ENCODE peak calls at places on chromosomes 7 and 10, in nine cellular contexts. One of them, this sample, is unnamed. For H3K4me1, the result is how much of the 10 kb centered on the place peaks cover.

GRCh38 chr7:68313806-68314205 is 1284.5 kb upstream of the AUTS2 start:
- DNase-seq in mammary epithelial cell: no peak
- DNase-seq in OCI-LY7: no peak
- DNase-seq in upper lobe of left lung: no peak
- DNase-seq in CD4-positive, alpha-beta memory T cell: no peak
- DNase-seq in lower lobe of right lung: no peak
- DNase-seq in heart right ventricle: no peak
- DNase-seq in adrenal gland: no peak
- DNase-seq in thoracic aorta: no peak
- DNase-seq in this sample: no peak

GRCh38 chr10:125003146-125003900 is 61.4 kb downstream of the ZRANB1 start:
- DNase-seq in CD4-positive, alpha-beta memory T cell: no peak
- DNase-seq in upper lobe of left lung: peak
- DNase-seq in mammary epithelial cell: no peak
- DNase-seq in heart right ventricle: no peak
- DNase-seq in lower lobe of right lung: peak
- DNase-seq in OCI-LY7: no peak
- DNase-seq in thoracic aorta: no peak
- DNase-seq in adrenal gland: peak
- DNase-seq in this sample: no peak

GRCh38 chr7:118005021-118005420 is 131.8 kb upstream of the CTTNBP2 start:
- DNase-seq in lower lobe of right lung: no peak
- DNase-seq in mammary epithelial cell: no peak
- DNase-seq in heart right ventricle: no peak
- DNase-seq in upper lobe of left lung: no peak
- DNase-seq in CD4-positive, alpha-beta memory T cell: no peak
- DNase-seq in adrenal gland: no peak
- DNase-seq in OCI-LY7: no peak
- DNase-seq in thoracic aorta: no peak
- DNase-seq in this sample: no peak

GRCh38 chr7:44534501-44534900 is 6.6 kb downstream of the NPC1L1 start:
- DNase-seq in OCI-LY7: peak
- DNase-seq in thoracic aorta: no peak
- DNase-seq in heart right ventricle: no peak
- DNase-seq in CD4-positive, alpha-beta memory T cell: peak
- DNase-seq in lower lobe of right lung: no peak
- DNase-seq in upper lobe of left lung: peak
- DNase-seq in adrenal gland: no peak
- DNase-seq in mammary epithelial cell: peak
- DNase-seq in this sample: peak

GRCh38 chr7:1114088-1114487 is 26.2 kb downstream of the GPER1 start:
- DNase-seq in OCI-LY7: no peak
- DNase-seq in heart right ventricle: no peak
- DNase-seq in adrenal gland: no peak
- DNase-seq in thoracic aorta: no peak
- DNase-seq in mammary epithelial cell: no peak
- DNase-seq in CD4-positive, alpha-beta memory T cell: no peak
- DNase-seq in upper lobe of left lung: no peak
- DNase-seq in lower lobe of right lung: no peak
- DNase-seq in this sample: no peak

GRCh38 chr7:55056577-55057480 is 38.0 kb downstream of the EGFR start:
- DNase-seq in mammary epithelial cell: no peak
- DNase-seq in heart right ventricle: no peak
- DNase-seq in adrenal gland: peak
- DNase-seq in CD4-positive, alpha-beta memory T cell: no peak
- DNase-seq in OCI-LY7: no peak
- DNase-seq in upper lobe of left lung: no peak
- DNase-seq in thoracic aorta: no peak
- DNase-seq in lower lobe of right lung: no peak
- DNase-seq in this sample: no peak

GRCh38 chr7:133937786-133938185 is 189.4 kb upstream of the LRGUK start:
- DNase-seq in OCI-LY7: no peak
- DNase-seq in lower lobe of right lung: no peak
- DNase-seq in mammary epithelial cell: no peak
- DNase-seq in adrenal gland: no peak
- DNase-seq in upper lobe of left lung: no peak
- DNase-seq in CD4-positive, alpha-beta memory T cell: no peak
- DNase-seq in thoracic aorta: no peak
- DNase-seq in heart right ventricle: no peak
- DNase-seq in this sample: no peak

GRCh38 chr7:95897557-95898183 is 125.3 kb downstream of the DYNC1I1 start:
- DNase-seq in mammary epithelial cell: no peak
- DNase-seq in CD4-positive, alpha-beta memory T cell: no peak
- DNase-seq in OCI-LY7: peak
- DNase-seq in thoracic aorta: no peak
- DNase-seq in upper lobe of left lung: no peak
- DNase-seq in lower lobe of right lung: no peak
- DNase-seq in adrenal gland: no peak
- DNase-seq in heart right ventricle: no peak
- DNase-seq in this sample: no peak

GRCh38 chr10:95742529-95742884 is 13.5 kb upstream of the ENTPD1 start:
- DNase-seq in lower lobe of right lung: no peak
- DNase-seq in CD4-positive, alpha-beta memory T cell: no peak
- DNase-seq in upper lobe of left lung: no peak
- DNase-seq in OCI-LY7: no peak
- DNase-seq in heart right ventricle: no peak
- DNase-seq in mammary epithelial cell: no peak
- DNase-seq in adrenal gland: peak
- DNase-seq in thoracic aorta: no peak
- DNase-seq in this sample: peak

GRCh38 chr7:17408245-17408903 is 109.9 kb downstream of the AHR start:
- DNase-seq in mammary epithelial cell: peak
- DNase-seq in upper lobe of left lung: no peak
- DNase-seq in thoracic aorta: peak
- DNase-seq in adrenal gland: peak
- DNase-seq in OCI-LY7: no peak
- DNase-seq in CD4-positive, alpha-beta memory T cell: no peak
- DNase-seq in heart right ventricle: no peak
- DNase-seq in lower lobe of right lung: peak
- DNase-seq in this sample: peak

GRCh38 chr10:93471110-93471651 is 11.0 kb downstream of the MYOF start:
- DNase-seq in lower lobe of right lung: no peak
- DNase-seq in OCI-LY7: no peak
- DNase-seq in mammary epithelial cell: peak
- DNase-seq in upper lobe of left lung: no peak
- DNase-seq in heart right ventricle: no peak
- DNase-seq in adrenal gland: no peak
- DNase-seq in CD4-positive, alpha-beta memory T cell: no peak
- DNase-seq in thoracic aorta: no peak
- DNase-seq in this sample: no peak

GRCh38 chr10:84540022-84540616 is 211.7 kb downstream of the CCSER2 start:
- DNase-seq in adrenal gland: no peak
- DNase-seq in mammary epithelial cell: peak
- DNase-seq in heart right ventricle: no peak
- DNase-seq in OCI-LY7: no peak
- DNase-seq in thoracic aorta: no peak
- DNase-seq in lower lobe of right lung: no peak
- DNase-seq in upper lobe of left lung: no peak
- DNase-seq in CD4-positive, alpha-beta memory T cell: no peak
- DNase-seq in this sample: no peak

GRCh38 chr7:7425321-7425720 is 110.4 kb downstream of the COL28A1 start:
- DNase-seq in CD4-positive, alpha-beta memory T cell: no peak
- DNase-seq in lower lobe of right lung: no peak
- DNase-seq in upper lobe of left lung: no peak
- DNase-seq in thoracic aorta: no peak
- DNase-seq in heart right ventricle: no peak
- DNase-seq in adrenal gland: no peak
- DNase-seq in mammary epithelial cell: no peak
- DNase-seq in OCI-LY7: no peak
- DNase-seq in this sample: no peak

GRCh38 chr10:12561307-12561706 is 212.0 kb downstream of the CAMK1D start:
- DNase-seq in upper lobe of left lung: no peak
- DNase-seq in mammary epithelial cell: no peak
- DNase-seq in lower lobe of right lung: no peak
- DNase-seq in adrenal gland: no peak
- DNase-seq in thoracic aorta: no peak
- DNase-seq in heart right ventricle: no peak
- DNase-seq in CD4-positive, alpha-beta memory T cell: no peak
- DNase-seq in OCI-LY7: no peak
- DNase-seq in this sample: no peak

GRCh38 chr7:108094375-108094774 is 35.8 kb downstream of the LAMB4 start:
- DNase-seq in lower lobe of right lung: no peak
- DNase-seq in mammary epithelial cell: no peak
- DNase-seq in OCI-LY7: no peak
- DNase-seq in thoracic aorta: no peak
- DNase-seq in heart right ventricle: no peak
- DNase-seq in upper lobe of left lung: no peak
- DNase-seq in adrenal gland: no peak
- DNase-seq in CD4-positive, alpha-beta memory T cell: no peak
- DNase-seq in this sample: no peak

GRCh38 chr7:130912086-130912909 is 178.3 kb upstream of the KLF14 start:
- DNase-seq in CD4-positive, alpha-beta memory T cell: no peak
- DNase-seq in lower lobe of right lung: no peak
- DNase-seq in mammary epithelial cell: peak
- DNase-seq in heart right ventricle: no peak
- DNase-seq in adrenal gland: peak
- DNase-seq in upper lobe of left lung: no peak
- DNase-seq in thoracic aorta: no peak
- DNase-seq in OCI-LY7: peak
- DNase-seq in this sample: no peak

GRCh38 chr7:130913721-130914588 is 179.9 kb upstream of the KLF14 start:
- DNase-seq in CD4-positive, alpha-beta memory T cell: no peak
- DNase-seq in thoracic aorta: no peak
- DNase-seq in heart right ventricle: no peak
- DNase-seq in lower lobe of right lung: no peak
- DNase-seq in mammary epithelial cell: no peak
- DNase-seq in upper lobe of left lung: no peak
- DNase-seq in OCI-LY7: no peak
- DNase-seq in adrenal gland: no peak
- DNase-seq in this sample: no peak

GRCh38 chr7:130917669-130918128 is 183.7 kb upstream of the KLF14 start:
- DNase-seq in heart right ventricle: no peak
- DNase-seq in lower lobe of right lung: no peak
- DNase-seq in upper lobe of left lung: no peak
- DNase-seq in adrenal gland: no peak
- DNase-seq in CD4-positive, alpha-beta memory T cell: no peak
- DNase-seq in OCI-LY7: no peak
- DNase-seq in thoracic aorta: no peak
- DNase-seq in mammary epithelial cell: no peak
- DNase-seq in this sample: no peak

GRCh38 chr7:130912910-130913720 is 179.1 kb upstream of the KLF14 start:
- DNase-seq in OCI-LY7: peak
- DNase-seq in adrenal gland: peak
- DNase-seq in mammary epithelial cell: peak
- DNase-seq in lower lobe of right lung: peak
- DNase-seq in thoracic aorta: peak
- DNase-seq in CD4-positive, alpha-beta memory T cell: peak
- DNase-seq in heart right ventricle: peak
- DNase-seq in upper lobe of left lung: no peak
- DNase-seq in this sample: no peak

DNA sequence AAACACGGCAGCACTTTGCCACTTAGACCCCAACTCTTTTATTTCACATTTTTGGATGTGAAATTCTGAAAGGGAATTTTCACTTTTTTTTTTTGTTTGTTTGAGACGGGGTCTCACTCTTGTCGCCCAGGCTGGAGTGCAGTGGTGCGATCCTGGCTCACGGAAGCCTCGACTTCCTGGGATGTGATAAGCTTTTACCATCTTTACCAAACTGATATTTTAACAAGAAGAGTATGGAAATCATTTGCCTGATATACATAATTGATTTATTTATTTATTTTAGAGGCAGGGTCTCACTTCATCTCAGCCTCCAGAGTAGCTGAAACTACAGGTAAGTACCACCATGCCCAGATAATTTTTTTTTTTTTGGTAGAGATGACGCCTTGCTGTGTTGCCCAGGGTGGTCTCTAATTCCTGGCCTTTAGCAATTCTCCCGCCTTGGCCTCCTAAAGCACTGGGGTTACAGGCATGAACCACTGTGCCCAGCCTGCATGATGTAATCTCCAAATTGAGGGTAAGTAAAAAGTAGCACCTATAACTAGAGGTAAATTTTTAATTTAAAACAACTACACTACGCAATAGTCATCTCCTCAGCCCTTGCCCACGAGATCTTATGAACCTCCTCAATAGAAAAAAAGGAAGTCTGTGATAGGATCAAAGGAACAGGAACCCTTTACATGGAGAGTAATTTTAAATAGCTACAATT is 180.7 kb upstream of the KLF14 start:
- DNase-seq in thoracic aorta: no peak
- DNase-seq in CD4-positive, alpha-beta memory T cell: no peak
- DNase-seq in upper lobe of left lung: no peak
- DNase-seq in OCI-LY7: no peak
- DNase-seq in mammary epithelial cell: no peak
- DNase-seq in lower lobe of right lung: no peak
- DNase-seq in heart right ventricle: no peak
- DNase-seq in adrenal gland: no peak
- DNase-seq in this sample: no peak
- H3K4me1 ChIP-seq in thoracic aorta: half or more
- H3K4me1 ChIP-seq in CD4-positive, alpha-beta memory T cell: half or more
- H3K4me1 ChIP-seq in upper lobe of left lung: half or more
- H3K4me1 ChIP-seq in OCI-LY7: under half
- H3K4me1 ChIP-seq in mammary epithelial cell: half or more
- H3K4me1 ChIP-seq in lower lobe of right lung: half or more
- H3K4me1 ChIP-seq in heart right ventricle: half or more
- H3K4me1 ChIP-seq in adrenal gland: half or more
- H3K4me1 ChIP-seq in this sample: under half

GRCh38 chr10:122267849-122268737 is 3.0 kb upstream of the BTBD16 start:
- DNase-seq in upper lobe of left lung: peak
- DNase-seq in CD4-positive, alpha-beta memory T cell: peak
- DNase-seq in thoracic aorta: no peak
- DNase-seq in lower lobe of right lung: peak
- DNase-seq in adrenal gland: peak
- DNase-seq in OCI-LY7: peak
- DNase-seq in heart right ventricle: peak
- DNase-seq in mammary epithelial cell: peak
- DNase-seq in this sample: peak
- H3K4me1 ChIP-seq in upper lobe of left lung: under half
- H3K4me1 ChIP-seq in CD4-positive, alpha-beta memory T cell: under half
- H3K4me1 ChIP-seq in thoracic aorta: under half
- H3K4me1 ChIP-seq in lower lobe of right lung: under half
- H3K4me1 ChIP-seq in adrenal gland: under half
- H3K4me1 ChIP-seq in OCI-LY7: under half
- H3K4me1 ChIP-seq in heart right ventricle: under half
- H3K4me1 ChIP-seq in mammary epithelial cell: under half
- H3K4me1 ChIP-seq in this sample: under half

DNA sequence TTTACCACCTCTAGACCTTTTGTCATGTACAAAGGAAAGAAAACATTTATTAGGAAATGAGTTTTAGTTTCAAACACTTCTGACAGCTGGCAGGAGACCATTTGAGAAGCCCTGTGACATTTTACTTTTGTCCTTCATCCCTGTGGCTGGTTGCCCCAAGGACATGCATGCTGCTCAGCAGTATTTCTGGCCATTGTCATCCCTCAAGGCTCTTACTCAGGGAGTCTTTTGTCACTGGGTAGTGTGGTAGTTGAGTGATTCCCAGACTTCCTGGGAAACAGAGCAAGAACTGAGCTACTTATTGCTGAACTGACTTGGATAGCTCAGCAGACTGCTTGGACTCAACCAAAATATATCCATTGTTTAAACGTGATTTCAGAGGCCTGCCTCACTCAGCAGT is 142.8 kb downstream of the LRRC4 start:
- DNase-seq in heart right ventricle: no peak
- DNase-seq in upper lobe of left lung: no peak
- DNase-seq in CD4-positive, alpha-beta memory T cell: no peak
- DNase-seq in OCI-LY7: no peak
- DNase-seq in mammary epithelial cell: no peak
- DNase-seq in lower lobe of right lung: no peak
- DNase-seq in adrenal gland: peak
- DNase-seq in thoracic aorta: no peak
- DNase-seq in this sample: no peak
- H3K4me1 ChIP-seq in heart right ventricle: under half
- H3K4me1 ChIP-seq in upper lobe of left lung: under half
- H3K4me1 ChIP-seq in CD4-positive, alpha-beta memory T cell: under half
- H3K4me1 ChIP-seq in OCI-LY7: under half
- H3K4me1 ChIP-seq in mammary epithelial cell: under half
- H3K4me1 ChIP-seq in lower lobe of right lung: under half
- H3K4me1 ChIP-seq in adrenal gland: half or more
- H3K4me1 ChIP-seq in thoracic aorta: under half
- H3K4me1 ChIP-seq in this sample: under half

GRCh38 chr10:3066317-3066931 is 924 bp upstream of the PFKP start:
- DNase-seq in upper lobe of left lung: peak
- DNase-seq in adrenal gland: no peak
- DNase-seq in OCI-LY7: no peak
- DNase-seq in mammary epithelial cell: no peak
- DNase-seq in heart right ventricle: peak
- DNase-seq in lower lobe of right lung: no peak
- DNase-seq in thoracic aorta: no peak
- DNase-seq in CD4-positive, alpha-beta memory T cell: no peak
- DNase-seq in this sample: no peak
- H3K4me1 ChIP-seq in upper lobe of left lung: under half
- H3K4me1 ChIP-seq in adrenal gland: under half
- H3K4me1 ChIP-seq in OCI-LY7: under half
- H3K4me1 ChIP-seq in mammary epithelial cell: under half
- H3K4me1 ChIP-seq in heart right ventricle: under half
- H3K4me1 ChIP-seq in lower lobe of right lung: under half
- H3K4me1 ChIP-seq in thoracic aorta: under half
- H3K4me1 ChIP-seq in CD4-positive, alpha-beta memory T cell: under half
- H3K4me1 ChIP-seq in this sample: under half